ENCODE peak calls at places on chromosomes 11 and 22, in eight cellular contexts. F, N, S, G, L, O, K and H are unnamed samples.

GRCh38 chr22:35043251-35043931 is 22.6 kb upstream of the ISX start:
- DNase-seq in F (no peak), O (no peak), S (no peak), L (peak; percentile 26), N (no peak), G (no peak), K (no peak), H (no peak)

GRCh38 chr11:65478411-65479183 is 20.2 kb upstream of the MALAT1 start:
- DNase-seq in K (peak; percentile 73), G (no peak), N (no peak), O (no peak), S (no peak), F (peak; percentile 79), L (no peak), H (peak; percentile 81)

GRCh38 chr11:108122166-108122628 is 830 bp downstream of the ACAT1 start:
- DNase-seq in L (no peak), S (no peak), K (no peak), G (no peak), O (no peak), F (peak; percentile 40), N (no peak), H (no peak)

GRCh38 chr11:44989831-44990566 is 39.3 kb upstream of the TP53I11 start:
- DNase-seq in K (peak; percentile 91), F (no peak), G (no peak), S (no peak), O (no peak), L (no peak), N (no peak), H (peak; percentile 92)

GRCh38 chr11:115501895-115502589 is 2.2 kb downstream of the CADM1 start:
- DNase-seq in O (no peak), N (peak; percentile 2), S (no peak), G (no peak), L (no peak), F (no peak), K (no peak), H (no peak)

GRCh38 chr22:19275919-19276600 is 15.5 kb downstream of the CLTCL1 start:
- DNase-seq in N (no peak), O (no peak), G (no peak), F (peak; percentile 65), S (no peak), K (no peak), L (no peak), H (no peak)

GRCh38 chr11:58796333-58797049 is 48.0 kb downstream of the GLYATL2 start:
- DNase-seq in G (no peak), K (peak; percentile 34), F (no peak), S (no peak), N (no peak), L (no peak), O (no peak), H (no peak)

GRCh38 chr22:47398491-47398890 is 636.0 kb downstream of the TBC1D22A start:
- DNase-seq in N (no peak), L (no peak), S (no peak), K (no peak), G (no peak), F (no peak), O (no peak), H (no peak)

GRCh38 chr22:40044870-40045834 is 50.4 kb downstream of the FAM83F start:
- DNase-seq in G (no peak), K (peak; percentile 70), L (no peak), O (peak; percentile 55), F (peak; percentile 53), S (peak; percentile 66), N (no peak), H (peak; percentile 63)

GRCh38 chr11:128720522-128720985 is 26.7 kb downstream of the FLI1 start:
- DNase-seq in O (no peak), L (no peak), N (no peak), K (no peak), F (no peak), G (no peak), S (no peak), H (no peak)

GRCh38 chr22:36644333-36644757 is 59.2 kb downstream of the CACNG2 start:
- DNase-seq in F (peak; percentile 83), N (no peak), L (no peak), O (no peak), G (no peak), S (no peak), K (peak; percentile 39), H (no peak)

GRCh38 chr22:21100149-21101032 is 54.6 kb downstream of the LRRC74B start:
- DNase-seq in G (no peak), N (no peak), O (no peak), F (no peak), L (no peak), K (no peak), S (no peak), H (no peak)